ENCODE peak calls at places on chromosomes 12 and 14, in five cellular contexts. X is breast epithelium, W is sigmoid colon, Z is thoracic aorta, G is coronary artery. J is an unnamed sample.

GRCh38 chr12:65742481-65742971 is 81.8 kb upstream of the HMGA2 start:
- DNase-seq in X (no peak), W (no peak), Z (no peak), G (no peak), J (no peak)

GRCh38 chr12:1083086-1083887 is 92.3 kb downstream of the ERC1 start:
- DNase-seq in X (no peak), W (no peak), Z (no peak), G (no peak), J (no peak)

GRCh38 chr12:65835256-65835655 is 11.0 kb downstream of the HMGA2 start:
- DNase-seq in X (no peak), W (no peak), Z (no peak), G (no peak), J (no peak)

GRCh38 chr12:50112456-50113218 is 601 bp downstream of the COX14 start:
- DNase-seq in X (peak), W (no peak), Z (no peak), G (no peak), J (no peak)

GRCh38 chr14:94897092-94897491 is 127.2 kb upstream of the GSC start:
- DNase-seq in X (no peak), W (peak), Z (no peak), G (no peak), J (no peak)

GRCh38 chr12:65632131-65632855 is 192.0 kb upstream of the HMGA2 start:
- DNase-seq in X (no peak), W (no peak), Z (no peak), G (no peak), J (no peak)

GRCh38 chr14:86143248-86143647 is 613.3 kb downstream of the FLRT2 start:
- DNase-seq in X (no peak), W (no peak), Z (no peak), G (no peak), J (no peak)

GRCh38 chr12:38327356-38327755 is 10.8 kb downstream of the ALG10B start:
- DNase-seq in X (no peak), W (no peak), Z (no peak), G (no peak), J (no peak)

GRCh38 chr12:11622774-11623375 is 26.6 kb upstream of the ETV6 start:
- DNase-seq in X (no peak), W (no peak), Z (no peak), G (no peak), J (no peak)
- TF ChIP-seq CTCF in X (no peak), W (no peak), Z (no peak), G (no peak), J (no peak)

GRCh38 chr14:81625343-81625742 is 91.7 kb upstream of the SEL1L start:
- DNase-seq in X (no peak), W (no peak), Z (no peak), G (no peak), J (no peak)
- TF ChIP-seq CTCF in X (peak), W (no peak), Z (peak), G (peak), J (no peak)

GRCh38 chr12:46382974-46383653 is 10.5 kb upstream of the SLC38A2 start:
- DNase-seq in X (peak), W (peak), Z (peak), G (peak), J (peak)
- TF ChIP-seq CTCF in X (no peak), W (no peak), Z (no peak), G (no peak), J (no peak)

DNA sequence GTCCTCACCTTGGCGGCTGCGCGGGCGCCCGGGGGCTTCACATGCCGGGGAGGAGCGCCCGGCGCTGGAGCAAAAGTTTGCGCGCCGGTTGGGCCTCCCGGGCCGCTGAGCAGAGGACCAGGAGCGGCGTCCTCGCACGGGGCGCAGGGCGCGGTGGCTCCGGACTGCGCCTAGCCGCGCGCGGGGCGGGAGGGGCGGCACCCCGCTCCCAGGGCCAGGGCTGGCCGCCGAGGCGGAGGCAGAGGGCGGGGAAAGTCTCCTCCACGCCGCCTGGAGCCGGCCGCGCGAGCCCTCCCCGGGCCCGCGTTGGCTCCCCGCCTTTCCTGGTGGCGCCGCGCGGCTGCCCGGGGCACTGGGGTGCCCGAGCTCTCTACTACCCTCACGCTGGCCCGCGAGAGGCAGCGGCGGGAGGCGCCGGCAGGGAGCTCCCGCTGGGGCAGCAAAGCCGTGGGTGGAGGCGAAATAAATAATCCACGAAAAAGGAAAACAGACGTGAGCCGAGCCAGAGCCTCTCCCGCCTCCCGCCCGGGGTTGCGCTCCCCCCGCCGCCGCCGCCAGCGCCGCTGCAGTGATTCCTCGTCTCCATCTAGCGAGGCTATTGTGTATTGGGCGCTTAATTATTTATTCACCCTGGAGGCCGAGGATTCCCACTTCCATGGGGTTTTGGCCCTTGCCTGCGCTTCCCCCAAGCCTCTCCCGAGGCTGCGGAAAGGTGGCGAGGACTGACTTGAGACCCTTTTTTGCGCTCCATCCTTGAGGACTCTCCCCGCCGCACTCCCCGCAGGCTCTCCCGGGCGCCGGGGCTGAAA is 476 bp upstream of the PRIMA1 start:
- DNase-seq in X (peak), W (peak), Z (no peak), G (no peak), J (no peak)
- TF ChIP-seq CTCF in X (peak), W (peak), Z (peak), G (peak), J (no peak)

GRCh38 chr12:118164798-118165486 is 29.0 kb downstream of the PEBP1 start:
- DNase-seq in X (no peak), W (no peak), Z (no peak), G (no peak), J (no peak)
- TF ChIP-seq CTCF in X (peak), W (no peak), Z (no peak), G (peak), J (no peak)

GRCh38 chr12:69633061-69633460 is 22.4 kb upstream of the LRRC10 start:
- DNase-seq in X (no peak), W (no peak), Z (no peak), G (no peak), J (no peak)

DNA sequence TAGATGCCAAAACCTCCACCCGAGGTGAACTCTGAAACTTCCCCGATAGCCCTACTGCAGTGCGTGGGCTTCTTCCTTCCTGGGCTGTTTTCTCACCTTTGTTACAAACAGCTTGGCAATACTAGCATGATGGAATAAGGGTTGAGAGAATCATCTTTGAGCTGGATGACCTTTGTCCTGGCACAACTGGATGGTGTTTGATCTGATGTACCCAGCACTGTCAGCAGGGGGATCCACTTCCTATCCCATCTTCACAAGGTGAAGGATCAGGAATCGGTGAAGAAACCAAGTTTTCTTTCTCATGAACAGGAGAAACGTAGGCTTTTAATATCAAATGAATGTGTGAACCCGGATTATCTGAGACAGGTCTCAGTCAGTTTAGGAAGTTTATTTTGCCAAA is 19.5 kb upstream of the LRRC10 start:
- DNase-seq in X (no peak), W (no peak), Z (no peak), G (no peak), J (no peak)
- TF ChIP-seq CTCF in X (no peak), W (no peak), Z (no peak), G (no peak), J (no peak)

GRCh38 chr12:47818701-47819543 is 781 bp downstream of the HDAC7 start:
- DNase-seq in X (peak), W (peak), Z (no peak), G (no peak), J (no peak)
- TF ChIP-seq CTCF in X (no peak), W (no peak), Z (no peak), G (no peak), J (no peak)

GRCh38 chr12:121626853-121627623 is 708 bp downstream of the ORAI1 start:
- DNase-seq in X (peak), W (peak), Z (peak), G (peak), J (no peak)
- TF ChIP-seq CTCF in X (no peak), W (no peak), Z (no peak), G (no peak), J (no peak)